ENCODE peak calls at places on chromosome 14, in nine cellular contexts. P, A, O, Q, K, E, N, X and F are unnamed samples.

GRCh38 chr14:80973918-80974317 is 18.5 kb downstream of the TSHR start:
- DNase-seq in P (no peak), A (no peak), O (no peak), Q (no peak), K (no peak), E (no peak), N (no peak), X (no peak), F (no peak)

GRCh38 chr14:78758333-78758732 is 588.2 kb downstream of the NRXN3 start:
- DNase-seq in P (no peak), A (no peak), O (no peak), Q (no peak), K (peak), E (no peak), N (no peak), X (no peak), F (peak)

GRCh38 chr14:81464253-81465001 is 64.3 kb upstream of the STON2 start:
- DNase-seq in P (no peak), A (no peak), O (peak), Q (no peak), K (peak), E (no peak), N (no peak), X (no peak), F (peak)

GRCh38 chr14:28975084-28975483 is 208.5 kb downstream of the FOXG1 start:
- DNase-seq in P (no peak), A (no peak), O (no peak), Q (no peak), K (no peak), E (no peak), N (no peak), X (no peak), F (no peak)

GRCh38 chr14:49940805-49941421 is 48.0 kb downstream of the ARF6 start:
- DNase-seq in P (no peak), A (no peak), O (no peak), Q (no peak), K (no peak), E (no peak), N (no peak), X (no peak), F (no peak)

GRCh38 chr14:93326196-93326595 is 6.6 kb downstream of the BTBD7 start:
- DNase-seq in P (no peak), A (no peak), O (no peak), Q (no peak), K (no peak), E (no peak), N (no peak), X (no peak), F (no peak)

GRCh38 chr14:37197421-37198272 is at the start of gene MIPOL1:
- DNase-seq in P (no peak), A (peak), O (no peak), Q (peak), K (no peak), E (peak), N (peak), X (peak), F (peak)

GRCh38 chr14:24159777-24160498 is 1.1 kb upstream of the IRF9 start:
- DNase-seq in P (no peak), A (peak), O (no peak), Q (no peak), K (no peak), E (peak), N (no peak), X (no peak), F (no peak)

GRCh38 chr14:48005986-48006385 is 330.6 kb upstream of the MDGA2 start:
- DNase-seq in P (no peak), A (no peak), O (no peak), Q (no peak), K (no peak), E (no peak), N (no peak), X (no peak), F (no peak)

GRCh38 chr14:85336257-85336656 is 193.7 kb upstream of the FLRT2 start:
- DNase-seq in P (no peak), A (no peak), O (no peak), Q (no peak), K (no peak), E (no peak), N (no peak), X (no peak), F (no peak)

GRCh38 chr14:28635387-28635786 is 131.2 kb upstream of the FOXG1 start:
- DNase-seq in P (no peak), A (no peak), O (no peak), Q (no peak), K (no peak), E (no peak), N (no peak), X (no peak), F (no peak)

GRCh38 chr14:90775441-90775840 is 40.8 kb downstream of the TTC7B start:
- DNase-seq in P (no peak), A (no peak), O (no peak), Q (no peak), K (no peak), E (no peak), N (no peak), X (peak), F (no peak)

GRCh38 chr14:83556746-83557460 is 1973.0 kb upstream of the FLRT2 start:
- DNase-seq in P (no peak), A (no peak), O (no peak), Q (no peak), K (no peak), E (no peak), N (no peak), X (no peak), F (no peak)

GRCh38 chr14:101591121-101591520 is 29.8 kb downstream of the DIO3 start:
- DNase-seq in P (no peak), A (no peak), O (no peak), Q (no peak), K (no peak), E (peak), N (no peak), X (no peak), F (peak)

GRCh38 chr14:20848316-20848954 is 42.8 kb upstream of the RNASE3 start:
- DNase-seq in P (no peak), A (no peak), O (peak), Q (no peak), K (no peak), E (no peak), N (no peak), X (no peak), F (no peak)

GRCh38 chr14:38409081-38409705 is 153.3 kb upstream of the CLEC14A start:
- DNase-seq in P (no peak), A (no peak), O (no peak), Q (no peak), K (no peak), E (no peak), N (no peak), X (no peak), F (no peak)

GRCh38 chr14:73014105-73014504 is 12.8 kb downstream of the ZFYVE1 start:
- DNase-seq in P (no peak), A (no peak), O (no peak), Q (no peak), K (peak), E (no peak), N (no peak), X (no peak), F (no peak)

GRCh38 chr14:35244542-35244941 is 47.6 kb upstream of the PSMA6 start:
- DNase-seq in P (no peak), A (no peak), O (no peak), Q (no peak), K (no peak), E (no peak), N (no peak), X (no peak), F (no peak)

GRCh38 chr14:35236806-35237205 is 55.4 kb upstream of the PSMA6 start:
- DNase-seq in P (no peak), A (no peak), O (no peak), Q (no peak), K (no peak), E (no peak), N (no peak), X (no peak), F (no peak)

GRCh38 chr14:35235840-35236239 is 56.3 kb upstream of the PSMA6 start:
- DNase-seq in P (no peak), A (no peak), O (no peak), Q (no peak), K (no peak), E (no peak), N (no peak), X (no peak), F (no peak)

GRCh38 chr14:35242599-35243311 is 49.4 kb upstream of the PSMA6 start:
- DNase-seq in P (no peak), A (no peak), O (no peak), Q (no peak), K (no peak), E (no peak), N (no peak), X (no peak), F (no peak)

DNA sequence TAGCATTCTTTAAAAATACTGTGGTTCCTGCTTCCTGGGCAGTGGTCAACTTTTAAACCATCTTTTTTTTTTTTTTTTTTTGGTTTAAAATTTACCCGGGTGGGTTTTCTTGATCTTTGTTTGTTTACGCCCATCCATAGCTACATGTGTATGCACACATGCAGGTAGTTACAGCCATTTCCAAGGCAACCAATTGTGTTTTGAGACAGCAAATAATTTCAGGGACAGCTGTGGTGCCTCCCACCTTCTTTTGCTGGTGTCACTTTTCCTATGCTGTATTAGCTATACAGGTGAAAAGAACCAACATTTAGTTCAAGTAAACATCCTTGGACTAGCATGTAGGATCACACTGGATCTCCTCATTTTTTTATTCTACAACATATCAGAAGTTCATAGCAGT is 51.9 kb upstream of the PSMA6 start:
- DNase-seq in P (no peak), A (no peak), O (no peak), Q (no peak), K (no peak), E (no peak), N (no peak), X (no peak), F (no peak)
- TF ChIP-seq POLR2A in P (no peak), A (no peak), O (no peak), Q (no peak), K (no peak), E (no peak), N (no peak), X (no peak), F (no peak)

GRCh38 chr14:96797943-96798349 is 764 bp downstream of the VRK1 start:
- DNase-seq in P (no peak), A (peak), O (no peak), Q (no peak), K (peak), E (no peak), N (peak), X (no peak), F (no peak)

GRCh38 chr14:96795443-96795842 is 1.7 kb upstream of the VRK1 start:
- DNase-seq in P (no peak), A (no peak), O (no peak), Q (no peak), K (no peak), E (no peak), N (no peak), X (no peak), F (no peak)

GRCh38 chr14:96799489-96800056 is 2.4 kb downstream of the VRK1 start:
- DNase-seq in P (no peak), A (no peak), O (no peak), Q (no peak), K (no peak), E (no peak), N (no peak), X (no peak), F (no peak)

GRCh38 chr14:96796851-96797187 is 363 bp upstream of the VRK1 start:
- DNase-seq in P (no peak), A (no peak), O (no peak), Q (no peak), K (no peak), E (no peak), N (no peak), X (no peak), F (no peak)

GRCh38 chr14:96797188-96797942 is at the start of gene VRK1:
- DNase-seq in P (peak), A (peak), O (peak), Q (peak), K (peak), E (peak), N (peak), X (peak), F (peak)
- TF ChIP-seq POLR2A in P (peak), A (no peak), O (peak), Q (no peak), K (peak), E (no peak), N (no peak), X (no peak), F (no peak)

GRCh38 chr14:103699261-103699661 is 16.0 kb downstream of the XRCC3 start:
- DNase-seq in P (no peak), A (no peak), O (no peak), Q (no peak), K (no peak), E (no peak), N (no peak), X (no peak), F (no peak)
- TF ChIP-seq POLR2A in P (no peak), A (no peak), O (no peak), Q (no peak), K (no peak), E (no peak), N (no peak), X (no peak), F (no peak)

GRCh38 chr14:65054471-65055085 is 47.7 kb downstream of the MAX start:
- DNase-seq in P (no peak), A (no peak), O (no peak), Q (no peak), K (no peak), E (peak), N (no peak), X (peak), F (no peak)
- TF ChIP-seq POLR2A in P (no peak), A (no peak), O (no peak), Q (no peak), K (no peak), E (no peak), N (no peak), X (no peak), F (no peak)